ENCODE peak calls at places on chromosomes 16 and 17, in six cellular contexts. E is A549, Y is testis, M is renal cortical epithelial cell, B is heart right ventricle, P is iPS-NIHi11. Q is an unnamed sample.

GRCh38 chr16:635573-636205 is 416 bp downstream of the METTL26 start:
- DNase-seq in Y (no peak), E (no peak), B (no peak), M (no peak), P (no peak), Q (peak)

GRCh38 chr16:15749371-15749770 is 99.3 kb downstream of the NDE1 start:
- DNase-seq in P (no peak), M (no peak), E (no peak), Y (no peak), B (no peak), Q (no peak)

GRCh38 chr16:24610421-24610765 is 71.0 kb downstream of the RBBP6 start:
- DNase-seq in E (no peak), M (peak), B (no peak), P (peak), Y (peak), Q (peak)

GRCh38 chr16:8660841-8661301 is 13.5 kb upstream of the ABAT start:
- DNase-seq in M (peak), Y (peak), P (peak), E (peak), B (peak), Q (peak)

GRCh38 chr16:53511403-53512280 is 8.6 kb upstream of the AKTIP start:
- DNase-seq in Y (no peak), E (peak), B (no peak), M (peak), P (no peak), Q (no peak)

GRCh38 chr16:2964416-2965223 is 545 bp downstream of the KREMEN2 start:
- DNase-seq in M (no peak), E (peak), B (no peak), P (peak), Y (peak), Q (no peak)

GRCh38 chr17:55237268-55237667 is 27.5 kb upstream of the HLF start:
- DNase-seq in E (no peak), B (no peak), Y (no peak), M (no peak), P (no peak), Q (no peak)

GRCh38 chr17:73196500-73196899 is 3.6 kb downstream of the COG1 start:
- DNase-seq in M (peak), E (peak), Y (peak), P (no peak), B (no peak), Q (peak)

GRCh38 chr16:50185005-50185505 is 31.9 kb downstream of the TENT4B start:
- DNase-seq in P (no peak), M (peak), B (no peak), E (peak), Y (no peak), Q (no peak)

GRCh38 chr16:78242231-78242630 is 142.8 kb downstream of the WWOX start:
- DNase-seq in M (peak), Y (no peak), B (no peak), E (no peak), P (no peak), Q (no peak)

GRCh38 chr17:43988301-43988700 is 16.1 kb upstream of the NAGS start:
- DNase-seq in E (no peak), M (no peak), Y (no peak), B (no peak), P (no peak), Q (no peak)

GRCh38 chr17:292016-292415 is 60.6 kb downstream of the RPH3AL start:
- DNase-seq in Y (no peak), P (no peak), M (no peak), B (no peak), E (no peak), Q (no peak)

GRCh38 chr17:67779098-67779672 is 46.1 kb upstream of the BPTF start:
- DNase-seq in Y (peak), B (peak), E (peak), M (peak), P (peak), Q (peak)

GRCh38 chr17:62627219-62627903 is at the start of gene MRC2:
- DNase-seq in P (peak), B (peak), M (peak), E (peak), Y (peak), Q (peak)

GRCh38 chr17:44607836-44608690 is 48.2 kb upstream of the MEIOC start:
- DNase-seq in Y (no peak), E (no peak), M (no peak), P (peak), B (peak), Q (no peak)

GRCh38 chr17:31216053-31216751 is 80.8 kb downstream of the OMG start:
- DNase-seq in Y (no peak), E (peak), B (no peak), M (peak), P (peak), Q (no peak)

GRCh38 chr16:11190585-11191565 is 65.1 kb downstream of the SOCS1 start:
- DNase-seq in Y (no peak), B (no peak), E (no peak), M (no peak), P (no peak), Q (no peak)

GRCh38 chr16:73142069-73142880 is 94.3 kb upstream of the ZFHX3 start:
- DNase-seq in B (no peak), M (no peak), P (no peak), E (no peak), Y (no peak), Q (no peak)

GRCh38 chr17:57256708-57257112 is 387 bp downstream of the MSI2 start:
- DNase-seq in Y (peak), E (peak), M (no peak), P (no peak), B (peak), Q (no peak)

GRCh38 chr16:27303256-27304100 is 10.3 kb upstream of the IL4R start:
- DNase-seq in B (no peak), Y (no peak), P (no peak), E (no peak), M (no peak), Q (no peak)

GRCh38 chr16:71282943-71283342 is 6.3 kb downstream of the CMTR2 start:
- DNase-seq in E (no peak), P (no peak), Y (no peak), M (peak), B (no peak), Q (no peak)

GRCh38 chr16:56611281-56611833 is 3.0 kb downstream of the MT2A start:
- DNase-seq in B (peak), E (peak), M (peak), P (no peak), Y (peak), Q (peak)

GRCh38 chr16:84649511-84649861 is 1.2 kb downstream of the KLHL36 start:
- DNase-seq in B (no peak), M (no peak), E (no peak), P (no peak), Y (peak), Q (no peak)